ENCODE peak calls at places on chromosome 17, in five cellular contexts. One of them, this sample, is unnamed.

GRCh38 chr17:50165466-50165865 is 339 bp upstream of the SGCA start:
- DNase-seq in WERI-Rb-1: no peak
- DNase-seq in fibroblast of lung: no peak
- DNase-seq in A549: no peak
- DNase-seq in GM12865: no peak
- DNase-seq in this sample: no peak

GRCh38 chr17:15291674-15292361 is 26.7 kb upstream of the PMP22 start:
- DNase-seq in WERI-Rb-1: no peak
- DNase-seq in fibroblast of lung: peak; percentile 41
- DNase-seq in A549: no peak
- DNase-seq in GM12865: no peak
- DNase-seq in this sample: peak; percentile 75

GRCh38 chr17:2799653-2800052 is 3.4 kb downstream of the RAP1GAP2 start:
- DNase-seq in WERI-Rb-1: no peak
- DNase-seq in fibroblast of lung: no peak
- DNase-seq in A549: no peak
- DNase-seq in GM12865: no peak
- DNase-seq in this sample: no peak

GRCh38 chr17:41419712-41420111 is 4.7 kb downstream of the KRT37 start:
- DNase-seq in WERI-Rb-1: no peak
- DNase-seq in fibroblast of lung: no peak
- DNase-seq in A549: no peak
- DNase-seq in GM12865: no peak
- DNase-seq in this sample: no peak

GRCh38 chr17:46783031-46783593 is 35.4 kb downstream of the WNT3 start:
- DNase-seq in WERI-Rb-1: no peak
- DNase-seq in fibroblast of lung: no peak
- DNase-seq in A549: no peak
- DNase-seq in GM12865: no peak
- DNase-seq in this sample: no peak

GRCh38 chr17:34307110-34307509 is 12.1 kb upstream of the CCL8 start:
- DNase-seq in WERI-Rb-1: no peak
- DNase-seq in fibroblast of lung: peak; percentile 11
- DNase-seq in A549: no peak
- DNase-seq in GM12865: peak; percentile 28
- DNase-seq in this sample: peak; percentile 88

GRCh38 chr17:65750166-65750565 is 188.7 kb upstream of the AXIN2 start:
- DNase-seq in WERI-Rb-1: no peak
- DNase-seq in fibroblast of lung: peak; percentile 15
- DNase-seq in A549: no peak
- DNase-seq in GM12865: no peak
- DNase-seq in this sample: no peak

GRCh38 chr17:82201498-82201910 is 11.1 kb downstream of the CCDC57 start:
- DNase-seq in WERI-Rb-1: no peak
- DNase-seq in fibroblast of lung: no peak
- DNase-seq in A549: no peak
- DNase-seq in GM12865: no peak
- DNase-seq in this sample: no peak

GRCh38 chr17:4607773-4608187 is 23.5 kb downstream of the SMTNL2 start:
- DNase-seq in WERI-Rb-1: no peak
- DNase-seq in fibroblast of lung: peak; percentile 85
- DNase-seq in A549: no peak
- DNase-seq in GM12865: no peak
- DNase-seq in this sample: peak; percentile 40

GRCh38 chr17:61127960-61128359 is 271.7 kb upstream of the TBX2 start:
- DNase-seq in WERI-Rb-1: no peak
- DNase-seq in fibroblast of lung: peak; percentile 60
- DNase-seq in A549: no peak
- DNase-seq in GM12865: no peak
- DNase-seq in this sample: peak; percentile 41

GRCh38 chr17:77313831-77314230 is 173.1 kb downstream of the SEC14L1 start:
- DNase-seq in WERI-Rb-1: no peak
- DNase-seq in fibroblast of lung: no peak
- DNase-seq in A549: no peak
- DNase-seq in GM12865: no peak
- DNase-seq in this sample: no peak

GRCh38 chr17:21549107-21549687 is 143.1 kb upstream of the KCNJ18 start:
- DNase-seq in WERI-Rb-1: no peak
- DNase-seq in fibroblast of lung: peak; percentile 51
- DNase-seq in A549: no peak
- DNase-seq in GM12865: no peak
- DNase-seq in this sample: peak; percentile 63

GRCh38 chr17:7560172-7561027 is 1.3 kb upstream of the SENP3 start:
- DNase-seq in WERI-Rb-1: peak; percentile 82
- DNase-seq in fibroblast of lung: peak; percentile 50
- DNase-seq in A549: peak; percentile 85
- DNase-seq in GM12865: peak; percentile 70
- DNase-seq in this sample: peak; percentile 44
- H3K4me3 ChIP-seq in WERI-Rb-1: peak overlapping the region; percentile 65
- H3K4me3 ChIP-seq in fibroblast of lung: peak overlapping the region; percentile 87
- H3K4me3 ChIP-seq in A549: peak overlapping the region; percentile 8
- H3K4me3 ChIP-seq in GM12865: peak overlapping the region; percentile 72
- H3K4me3 ChIP-seq in this sample: peak overlapping the region; percentile 77

GRCh38 chr17:9824797-9825338 is 856 bp upstream of the GLP2R start:
- DNase-seq in WERI-Rb-1: no peak
- DNase-seq in fibroblast of lung: no peak
- DNase-seq in A549: no peak
- DNase-seq in GM12865: no peak
- DNase-seq in this sample: no peak
- TF ChIP-seq CTCF in WERI-Rb-1: no peak
- TF ChIP-seq CTCF in fibroblast of lung: no peak
- TF ChIP-seq CTCF in A549: no peak
- TF ChIP-seq CTCF in GM12865: no peak
- TF ChIP-seq CTCF in this sample: no peak

DNA sequence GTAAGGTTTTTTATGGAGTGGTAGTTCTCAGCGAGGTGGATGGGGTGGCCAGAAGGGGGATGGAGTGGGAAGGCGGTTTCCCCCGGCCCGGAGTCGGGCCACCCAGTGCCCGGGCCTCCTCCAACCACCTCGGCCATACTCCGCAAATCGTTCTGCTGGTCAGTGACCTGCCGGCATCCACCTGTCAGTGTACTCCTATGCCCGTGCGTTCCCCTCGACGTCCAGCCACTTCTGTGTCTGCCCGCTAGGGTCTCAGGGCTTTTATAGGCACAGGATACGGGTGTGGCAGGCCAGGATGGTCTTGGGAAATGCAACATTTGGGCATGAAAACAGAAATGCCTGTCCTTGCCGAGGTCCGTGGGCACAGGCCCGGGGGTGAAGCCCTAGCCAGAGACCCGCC is 19.3 kb upstream of the ASGR2 start:
- DNase-seq in WERI-Rb-1: no peak
- DNase-seq in fibroblast of lung: no peak
- DNase-seq in A549: no peak
- DNase-seq in GM12865: no peak
- DNase-seq in this sample: no peak
- H3K4me3 ChIP-seq in WERI-Rb-1: no peak overlapping the region
- H3K4me3 ChIP-seq in fibroblast of lung: no peak overlapping the region
- H3K4me3 ChIP-seq in A549: no peak overlapping the region
- H3K4me3 ChIP-seq in GM12865: no peak overlapping the region
- H3K4me3 ChIP-seq in this sample: no peak overlapping the region

GRCh38 chr17:16381496-16381820 is 567 bp downstream of the UBB start:
- DNase-seq in WERI-Rb-1: no peak
- DNase-seq in fibroblast of lung: peak; percentile 45
- DNase-seq in A549: no peak
- DNase-seq in GM12865: peak; percentile 66
- DNase-seq in this sample: peak; percentile 34
- TF ChIP-seq CTCF in WERI-Rb-1: no peak
- TF ChIP-seq CTCF in fibroblast of lung: no peak
- TF ChIP-seq CTCF in A549: no peak
- TF ChIP-seq CTCF in GM12865: no peak
- TF ChIP-seq CTCF in this sample: no peak